ENCODE peak calls at places on chromosomes 2 and 18, in four cellular contexts. M is cardiac muscle cell, X is HCT116, D is AG04450. N is an unnamed sample.

GRCh38 chr18:75133721-75134645 is 75.0 kb downstream of the PTGR3 start:
- DNase-seq in M (no peak), D (no peak), X (no peak), N (no peak)

GRCh38 chr2:178874529-178875240 is 67.5 kb upstream of the TTN start:
- DNase-seq in M (no peak), D (no peak), X (no peak), N (no peak)

GRCh38 chr2:149038442-149039212 is at the start of gene LYPD6B:
- DNase-seq in M (peak), D (no peak), X (no peak), N (peak)

GRCh38 chr2:232211743-232212686 is 166.5 kb upstream of the ALPP start:
- DNase-seq in M (no peak), D (no peak), X (no peak), N (no peak)

GRCh38 chr18:49322770-49323490 is 137.5 kb downstream of the DYM start:
- DNase-seq in X (no peak), D (no peak), M (no peak), N (no peak)

GRCh38 chr2:19217203-19217602 is 141.2 kb downstream of the OSR1 start:
- DNase-seq in D (peak), X (no peak), M (no peak), N (no peak)

GRCh38 chr2:174013310-174013751 is 48.2 kb upstream of the SP3 start:
- DNase-seq in D (no peak), X (no peak), M (no peak), N (peak)

GRCh38 chr18:49431563-49431962 is 28.9 kb downstream of the DYM start:
- DNase-seq in M (no peak), D (no peak), X (no peak), N (no peak)

GRCh38 chr2:118913805-118914645 is 28.0 kb upstream of the MARCO start:
- DNase-seq in M (no peak), X (peak), D (no peak), N (no peak)

GRCh38 chr2:16241166-16242160 is 301.1 kb downstream of the MYCN start:
- DNase-seq in M (no peak), X (no peak), D (no peak), N (no peak)

GRCh38 chr2:135667045-135667444 is 74.6 kb upstream of the UBXN4 start:
- DNase-seq in D (no peak), X (no peak), M (peak), N (no peak)

GRCh38 chr18:76571689-76572088 is 76.6 kb upstream of the ZNF516 start:
- DNase-seq in M (no peak), D (no peak), X (no peak), N (no peak)

GRCh38 chr2:223989206-223989859 is 32.1 kb downstream of the MRPL44 start:
- DNase-seq in M (peak), D (no peak), X (peak), N (no peak)

GRCh38 chr18:37665346-37665745 is 99.7 kb upstream of the CELF4 start:
- DNase-seq in M (no peak), X (no peak), D (no peak), N (no peak)

GRCh38 chr2:235675678-235676535 is 182.1 kb downstream of the AGAP1 start:
- DNase-seq in D (no peak), X (no peak), M (no peak), N (no peak)

GRCh38 chr2:178478102-178478441 is 328 bp downstream of the FKBP7 start:
- DNase-seq in M (peak), D (no peak), X (no peak), N (peak)

GRCh38 chr2:240244543-240244942 is 104.1 kb upstream of the OTOS start:
- DNase-seq in M (no peak), X (no peak), D (no peak), N (peak)

GRCh38 chr2:80326214-80326613 is 21.7 kb upstream of the LRRTM1 start:
- DNase-seq in D (no peak), M (peak), X (no peak), N (no peak)

GRCh38 chr2:139031722-139032121 is 251.5 kb upstream of the NXPH2 start:
- DNase-seq in M (no peak), D (no peak), X (peak), N (no peak)

GRCh38 chr2:22382439-22383169 is 1002.4 kb upstream of the KLHL29 start:
- DNase-seq in X (no peak), M (no peak), D (no peak), N (no peak)

GRCh38 chr18:67608909-67609308 is 92.4 kb upstream of the DSEL start:
- DNase-seq in D (peak), M (no peak), X (no peak), N (no peak)

GRCh38 chr18:26930630-26931029 is 65.1 kb upstream of the AQP4 start:
- DNase-seq in D (no peak), X (no peak), M (no peak), N (no peak)

GRCh38 chr2:239953418-239954061 is 71.6 kb downstream of the NDUFA10 start:
- DNase-seq in M (peak), X (no peak), D (no peak), N (no peak)

GRCh38 chr2:10584843-10585475 is 104.8 kb downstream of the NOL10 start:
- DNase-seq in M (peak), X (no peak), D (peak), N (no peak)

GRCh38 chr18:63518178-63519012 is 23.8 kb upstream of the SERPINB12 start:
- DNase-seq in D (peak), M (peak), X (peak), N (peak)

GRCh38 chr2:131052741-131053263 is 40.5 kb downstream of the FAM168B start:
- DNase-seq in M (no peak), D (no peak), X (no peak), N (no peak)

GRCh38 chr18:25544872-25545271 is 192.9 kb upstream of the ZNF521 start:
- DNase-seq in M (no peak), D (no peak), X (no peak), N (no peak)

GRCh38 chr2:217998926-217999633 is 3.7 kb downstream of the TNS1 start:
- DNase-seq in X (no peak), M (no peak), D (no peak), N (no peak)

GRCh38 chr2:196181484-196181883 is 10.1 kb upstream of the STK17B start:
- DNase-seq in M (no peak), X (no peak), D (no peak), N (no peak)

GRCh38 chr2:202016579-202017227 is 17.0 kb upstream of the FZD7 start:
- DNase-seq in X (no peak), D (no peak), M (no peak), N (no peak)

GRCh38 chr2:179057737-179058136 is 7.8 kb upstream of the CCDC141 start:
- DNase-seq in M (no peak), X (no peak), D (no peak), N (no peak)

GRCh38 chr2:129793326-129793955 is 186.0 kb upstream of the RAB6C start:
- DNase-seq in M (no peak), D (no peak), X (no peak), N (no peak)

GRCh38 chr18:50594931-50595330 is 35.0 kb downstream of the MAPK4 start:
- DNase-seq in M (no peak), D (no peak), X (no peak), N (no peak)

GRCh38 chr2:46563110-46563731 is 83.9 kb downstream of the TMEM247 start:
- DNase-seq in X (no peak), D (no peak), M (no peak), N (no peak)

GRCh38 chr2:231554748-231555545 is 24.7 kb upstream of the NMUR1 start:
- DNase-seq in D (peak), M (no peak), X (no peak), N (no peak)

GRCh38 chr18:41371718-41372117 is 583.3 kb upstream of the PIK3C3 start:
- DNase-seq in M (no peak), D (no peak), X (no peak), N (no peak)

GRCh38 chr2:26982102-26982742 is 11.8 kb downstream of the MAPRE3 start:
- DNase-seq in X (peak), M (peak), D (no peak), N (no peak)

GRCh38 chr18:56030060-56030459 is 442.1 kb upstream of the TCF4 start:
- DNase-seq in X (no peak), M (no peak), D (no peak), N (no peak)

GRCh38 chr18:56036673-56037072 is 448.7 kb upstream of the TCF4 start:
- DNase-seq in M (no peak), D (peak), X (no peak), N (no peak)

GRCh38 chr18:56038258-56039030 is 450.5 kb upstream of the TCF4 start:
- DNase-seq in D (no peak), M (no peak), X (no peak), N (no peak)

GRCh38 chr18:56034954-56035353 is 447.0 kb upstream of the TCF4 start:
- DNase-seq in X (no peak), M (no peak), D (no peak), N (no peak)

DNA sequence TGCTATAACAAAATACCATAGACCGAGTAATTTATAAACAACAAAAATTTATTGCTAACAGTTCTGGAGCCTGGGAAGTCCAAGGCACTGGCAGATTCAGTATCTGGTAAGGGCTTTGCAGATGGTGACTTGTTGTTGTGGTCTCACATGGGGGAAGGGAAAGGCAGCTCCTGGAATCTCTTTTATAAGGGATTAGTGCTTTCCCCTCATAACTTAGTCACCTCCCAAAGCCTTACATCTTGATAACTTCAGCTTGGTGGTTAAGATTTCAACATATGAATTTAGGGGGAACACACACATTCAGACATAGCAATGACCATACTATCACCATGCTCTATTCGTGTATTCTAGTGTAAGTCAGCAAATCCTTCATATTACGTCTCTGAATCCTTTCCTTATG is 447.6 kb upstream of the TCF4 start:
- DNase-seq in D (no peak), X (no peak), M (no peak), N (no peak)
- TF ChIP-seq CTCF in D (no peak), X (no peak), M (no peak), N (no peak)

GRCh38 chr2:214966420-214966819 is 156.9 kb upstream of the BARD1 start:
- DNase-seq in M (no peak), D (no peak), X (no peak), N (no peak)

DNA sequence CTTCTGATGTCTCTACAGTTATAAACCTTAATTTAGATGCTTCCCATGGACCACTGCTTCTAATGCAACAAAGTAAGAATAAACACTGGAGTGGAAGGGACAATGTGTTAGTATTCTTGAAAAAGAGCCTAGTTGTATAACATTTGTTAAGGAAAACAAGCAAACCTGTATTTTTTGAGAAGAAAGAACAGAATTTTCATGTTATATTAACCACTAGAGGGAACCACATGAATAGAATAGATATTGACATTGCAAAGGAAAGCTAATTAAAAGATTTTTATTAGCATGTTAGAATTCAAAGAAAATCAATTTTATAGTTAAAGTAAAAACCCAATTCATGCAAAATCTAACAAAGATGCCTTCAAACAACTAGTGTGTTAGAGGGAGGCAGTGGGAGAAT is 151.2 kb upstream of the BARD1 start:
- DNase-seq in X (no peak), M (no peak), D (no peak), N (no peak)
- TF ChIP-seq CTCF in X (peak), M (peak), D (peak), N (no peak)

GRCh38 chr2:212595036-212595654 is 56.5 kb upstream of the ERBB4 start:
- DNase-seq in M (no peak), X (peak), D (no peak), N (no peak)
- TF ChIP-seq CTCF in M (no peak), X (peak), D (peak), N (no peak)

GRCh38 chr18:23239885-23240608 is 104.8 kb downstream of the CABLES1 start:
- DNase-seq in D (no peak), M (no peak), X (no peak), N (no peak)
- TF ChIP-seq CTCF in D (no peak), M (no peak), X (no peak), N (no peak)

GRCh38 chr2:171260471-171261424 is 100.1 kb upstream of the TLK1 start:
- DNase-seq in D (no peak), X (no peak), M (no peak), N (no peak)
- TF ChIP-seq CTCF in D (no peak), X (no peak), M (no peak), N (no peak)

DNA sequence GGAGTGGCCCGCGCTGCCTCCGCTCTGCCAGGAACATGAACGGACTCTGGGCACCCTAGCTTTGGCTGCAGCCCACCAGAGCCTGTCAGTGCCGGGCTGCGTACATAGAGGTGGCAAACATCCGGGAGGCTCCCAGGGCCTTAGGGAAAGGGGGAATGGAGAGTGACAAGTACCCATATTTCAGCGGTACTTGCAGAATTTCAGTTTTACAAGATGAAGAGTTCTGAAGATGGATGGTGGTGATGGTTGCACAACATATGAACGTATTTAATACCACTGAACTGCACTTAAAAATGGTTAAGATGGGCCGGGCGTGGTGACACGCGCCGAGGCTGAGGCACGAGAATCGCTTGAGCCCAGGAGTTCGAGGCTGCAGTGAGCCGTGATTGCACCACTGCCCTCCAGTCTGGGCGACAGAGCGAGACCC is 873 bp downstream of the MTHFD2 start:
- DNase-seq in D (no peak), M (no peak), X (no peak), N (peak)
- TF ChIP-seq CTCF in D (no peak), M (no peak), X (no peak), N (no peak)

GRCh38 chr2:166380615-166381014 is 4.9 kb upstream of the SCN9A start:
- DNase-seq in X (no peak), D (no peak), M (no peak), N (no peak)

GRCh38 chr2:166385313-166385712 is 9.6 kb upstream of the SCN9A start:
- DNase-seq in D (no peak), X (no peak), M (no peak), N (no peak)

GRCh38 chr2:166388488-166389070 is 12.8 kb upstream of the SCN9A start:
- DNase-seq in M (no peak), D (no peak), X (no peak), N (no peak)

GRCh38 chr2:166382448-166382847 is 6.7 kb upstream of the SCN9A start:
- DNase-seq in M (no peak), X (no peak), D (no peak), N (no peak)

GRCh38 chr2:166384774-166385173 is 9.0 kb upstream of the SCN9A start:
- DNase-seq in D (no peak), M (peak), X (no peak), N (no peak)
- TF ChIP-seq CTCF in D (peak), M (peak), X (no peak), N (peak)

GRCh38 chr2:212392048-212392447 is 146.6 kb downstream of the ERBB4 start:
- DNase-seq in D (no peak), M (no peak), X (no peak), N (no peak)

GRCh38 chr2:212384027-212384426 is 154.6 kb downstream of the ERBB4 start:
- DNase-seq in M (no peak), D (no peak), X (no peak), N (no peak)

GRCh38 chr2:212392544-212392943 is 146.1 kb downstream of the ERBB4 start:
- DNase-seq in D (no peak), M (no peak), X (no peak), N (no peak)

GRCh38 chr2:212385241-212385640 is 153.4 kb downstream of the ERBB4 start:
- DNase-seq in M (no peak), D (no peak), X (no peak), N (no peak)

DNA sequence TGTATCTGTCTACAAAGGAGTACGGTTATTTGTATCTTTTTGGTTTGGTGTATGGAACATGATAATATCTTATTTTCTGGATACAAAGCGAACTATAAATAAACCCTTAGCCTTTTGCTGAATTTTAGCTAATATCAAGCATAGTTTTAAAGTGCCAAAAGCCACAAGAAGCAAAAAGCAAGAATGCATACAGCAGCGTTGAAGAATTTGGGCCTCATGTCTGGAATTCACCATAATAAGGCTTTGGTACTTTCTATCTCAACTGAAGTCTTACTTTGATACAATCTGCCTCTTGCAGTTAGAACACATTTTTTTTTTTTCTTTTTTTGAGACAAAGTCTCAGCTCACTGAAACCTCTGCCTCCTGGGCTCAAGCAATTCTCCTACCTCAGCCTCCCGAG is 151.5 kb downstream of the ERBB4 start:
- DNase-seq in X (no peak), M (no peak), D (no peak), N (no peak)
- TF ChIP-seq CTCF in X (no peak), M (no peak), D (no peak), N (no peak)

N was measured in nephron progenitor cell.